ENCODE peak calls at places on chromosomes 5 and 9, in eight cellular contexts. R is IMR-90; H is CD4-positive, CD25-positive, alpha-beta regulatory T cell; Z is endodermal cell; Y is naive thymus-derived CD4-positive, alpha-beta T cell; E is neural progenitor cell; K is stomach; I is heart right ventricle. B is an unnamed sample.
A peak's percentile ranks its signal among the peaks of the same experiment; 100 is the strongest.

GRCh38 chr5:69105996-69106906 is 12.4 kb downstream of the SLC30A5 start:
- DNase-seq in Z (no peak), E (no peak), R (no peak), H (no peak), Y (no peak), I (no peak), K (no peak), B (no peak)

GRCh38 chr5:132410451-132411381 is 41.2 kb downstream of the SLC22A5 start:
- DNase-seq in R (peak; percentile 72), I (peak; percentile 86), K (peak; percentile 88), Z (peak; percentile 94), Y (peak; percentile 84), E (peak; percentile 94), H (peak; percentile 85), B (peak; percentile 88)

GRCh38 chr5:159982421-159983173 is 26.3 kb upstream of the TTC1 start:
- DNase-seq in R (no peak), K (no peak), I (no peak), H (no peak), Z (no peak), Y (no peak), E (no peak), B (no peak)

GRCh38 chr5:102536323-102536928 is 37.6 kb upstream of the SLCO6A1 start:
- DNase-seq in H (no peak), I (no peak), R (peak; percentile 22), Y (no peak), Z (no peak), K (no peak), E (no peak), B (no peak)

GRCh38 chr5:138370537-138370936 is 18.1 kb downstream of the KDM3B start:
- DNase-seq in H (no peak), E (no peak), R (peak; percentile 21), Y (no peak), I (no peak), K (no peak), Z (no peak), B (no peak)

GRCh38 chr5:55344392-55344992 is 36.7 kb downstream of the MTREX start:
- DNase-seq in Y (peak; percentile 54), H (peak; percentile 60), Z (peak; percentile 85), E (peak; percentile 33), K (peak; percentile 66), R (peak; percentile 70), I (peak; percentile 47), B (peak; percentile 66)

GRCh38 chr9:116661037-116661954 is 25.8 kb upstream of the TRIM32 start:
- DNase-seq in Z (peak; percentile 64), Y (peak; percentile 38), I (no peak), K (peak; percentile 31), R (peak; percentile 84), H (peak; percentile 41), E (peak; percentile 82), B (no peak)

GRCh38 chr5:143359869-143360268 is 43.6 kb downstream of the NR3C1 start:
- DNase-seq in Y (no peak), K (no peak), E (no peak), Z (no peak), R (no peak), H (peak; percentile 11), I (no peak), B (no peak)

GRCh38 chr9:129480227-129480626 is 140.7 kb downstream of the C9orf50 start:
- DNase-seq in Y (no peak), R (no peak), I (no peak), K (no peak), E (no peak), Z (no peak), H (no peak), B (no peak)

GRCh38 chr9:38339087-38339486 is 53.4 kb upstream of the ALDH1B1 start:
- DNase-seq in E (no peak), Z (no peak), Y (no peak), H (no peak), K (no peak), I (peak; percentile 6), R (peak; percentile 61), B (no peak)

GRCh38 chr5:84565866-84566265 is 181.2 kb upstream of the EDIL3 start:
- DNase-seq in K (no peak), R (no peak), Z (no peak), E (no peak), Y (no peak), I (no peak), H (no peak), B (no peak)

GRCh38 chr9:131649646-131650045 is 90.2 kb downstream of the RAPGEF1 start:
- DNase-seq in E (no peak), K (no peak), H (no peak), Y (no peak), I (no peak), R (no peak), Z (no peak), B (no peak)

GRCh38 chr5:6291961-6292360 is 86.4 kb downstream of the MED10 start:
- DNase-seq in Z (peak; percentile 72), E (peak; percentile 69), I (no peak), Y (peak; percentile 24), R (no peak), H (peak; percentile 10), K (no peak), B (no peak)

GRCh38 chr5:6503342-6503741 is 54.7 kb downstream of the UBE2QL1 start:
- DNase-seq in H (no peak), I (no peak), Z (peak; percentile 10), E (no peak), Y (no peak), K (no peak), R (no peak), B (no peak)

GRCh38 chr9:33022755-33023154 is 2.3 kb upstream of the DNAJA1 start:
- DNase-seq in R (no peak), E (no peak), I (no peak), H (no peak), Z (no peak), K (no peak), Y (no peak), B (no peak)

GRCh38 chr5:179819296-179820126 is 1.2 kb upstream of the SQSTM1 start:
- DNase-seq in H (peak; percentile 30), K (peak; percentile 77), E (peak; percentile 58), Y (no peak), Z (peak; percentile 91), R (peak; percentile 77), I (peak; percentile 59), B (peak; percentile 77)
- H3K4me1 ChIP-seq in H (peaks cover 53% of the 10 kb centered on the region), K (peaks cover 62% of the 10 kb centered on the region), E (peaks cover 26% of the 10 kb centered on the region), Y (peaks cover 36% of the 10 kb centered on the region), Z (peaks cover 22% of the 10 kb centered on the region), R (peaks cover 37% of the 10 kb centered on the region), I (peaks cover 68% of the 10 kb centered on the region), B (peaks cover 46% of the 10 kb centered on the region)

DNA sequence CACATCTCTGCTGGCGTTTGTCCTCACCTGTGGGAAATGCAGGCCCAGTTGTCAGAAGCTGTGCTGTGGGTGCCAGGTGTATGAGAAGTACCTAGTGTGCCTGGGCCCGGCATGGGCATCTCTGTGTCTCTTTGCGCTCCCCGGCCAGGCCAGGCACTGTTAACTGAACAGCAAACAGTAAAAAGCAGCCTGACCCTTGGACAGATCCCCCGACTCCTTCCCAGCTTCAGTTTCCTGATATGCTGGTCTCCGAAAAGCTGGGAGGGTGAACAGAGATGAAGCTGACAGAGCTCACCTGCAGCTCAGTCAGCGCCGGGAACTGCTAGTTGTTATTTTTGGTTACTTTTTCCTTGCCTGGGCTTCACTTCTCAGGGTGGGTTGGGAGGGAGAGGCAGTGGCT is 28.9 kb downstream of the RXRA start:
- DNase-seq in R (no peak), H (no peak), K (no peak), Z (no peak), E (no peak), I (no peak), Y (no peak), B (no peak)
- H3K4me1 ChIP-seq in R (peaks cover 13% of the 10 kb centered on the region), H (no peaks in the 10 kb centered on the region), K (peaks cover 76% of the 10 kb centered on the region), Z (peaks cover 9% of the 10 kb centered on the region), E (peaks cover 17% of the 10 kb centered on the region), I (peaks cover 100% of the 10 kb centered on the region), Y (no peaks in the 10 kb centered on the region), B (peaks cover 58% of the 10 kb centered on the region)

GRCh38 chr5:95729115-95730010 is 1.8 kb upstream of the RHOBTB3 start:
- DNase-seq in I (no peak), Z (no peak), H (no peak), Y (no peak), K (no peak), E (no peak), R (no peak), B (no peak)

GRCh38 chr5:95728494-95729114 is 2.5 kb upstream of the RHOBTB3 start:
- DNase-seq in E (no peak), Y (peak; percentile 15), R (no peak), Z (peak; percentile 61), K (no peak), H (no peak), I (no peak), B (no peak)

GRCh38 chr5:95731571-95732554 is 727 bp downstream of the RHOBTB3 start:
- DNase-seq in R (peak; percentile 34), H (peak; percentile 12), K (peak; percentile 51), Y (peak; percentile 53), I (peak; percentile 46), Z (peak; percentile 84), E (peak; percentile 61), B (peak; percentile 56)

GRCh38 chr5:95730730-95731570 is at the start of gene RHOBTB3:
- DNase-seq in R (peak; percentile 91), Y (peak; percentile 53), I (peak; percentile 91), H (peak; percentile 9), Z (peak; percentile 93), E (peak; percentile 89), K (peak; percentile 85), B (peak; percentile 89)

GRCh38 chr5:95730011-95730700 is 980 bp upstream of the RHOBTB3 start:
- DNase-seq in Z (no peak), H (no peak), R (peak; percentile 33), I (no peak), K (no peak), Y (no peak), E (no peak), B (no peak)
- H3K4me1 ChIP-seq in Z (peaks cover 8% of the 10 kb centered on the region), H (peaks cover 17% of the 10 kb centered on the region), R (peaks cover 12% of the 10 kb centered on the region), I (peaks cover 69% of the 10 kb centered on the region), K (peaks cover 8% of the 10 kb centered on the region), Y (peaks cover 20% of the 10 kb centered on the region), E (peaks cover 3% of the 10 kb centered on the region), B (peaks cover 4% of the 10 kb centered on the region)

GRCh38 chr9:134669556-134669955 is 28.0 kb downstream of the COL5A1 start:
- DNase-seq in Y (no peak), E (no peak), R (no peak), K (no peak), H (no peak), Z (no peak), I (no peak), B (no peak)

GRCh38 chr9:134670851-134671281 is 29.3 kb downstream of the COL5A1 start:
- DNase-seq in R (no peak), E (no peak), I (no peak), K (no peak), Z (no peak), Y (no peak), H (no peak), B (no peak)

GRCh38 chr9:134666801-134667200 is 25.2 kb downstream of the COL5A1 start:
- DNase-seq in Y (no peak), I (no peak), K (no peak), R (peak; percentile 74), Z (no peak), H (no peak), E (no peak), B (no peak)

GRCh38 chr9:134671341-134672113 is 29.9 kb downstream of the COL5A1 start:
- DNase-seq in I (no peak), Z (no peak), H (no peak), Y (no peak), E (no peak), R (no peak), K (no peak), B (no peak)

DNA sequence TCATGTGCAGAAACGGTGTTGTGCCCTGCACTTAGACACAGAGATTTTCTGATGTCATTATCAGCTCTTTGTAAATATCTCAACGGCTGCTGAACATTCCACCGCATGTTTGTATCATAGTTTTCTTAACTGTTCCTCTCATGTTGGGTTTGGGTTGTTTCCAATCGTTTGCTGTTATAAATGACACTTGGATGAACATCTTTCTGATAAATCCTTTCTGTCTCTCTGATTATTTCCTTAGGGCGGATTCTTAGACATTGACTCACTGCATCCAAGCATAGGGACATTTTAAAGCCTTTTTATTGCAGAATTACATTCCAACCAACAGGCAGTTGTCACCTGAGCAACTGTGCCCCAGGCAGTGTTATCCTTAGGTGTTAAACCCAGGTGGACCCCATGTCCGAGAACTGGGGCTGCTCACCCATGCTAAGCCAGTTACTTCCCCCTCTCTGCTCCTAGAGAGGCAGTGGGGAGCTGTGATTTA is 28.5 kb downstream of the COL5A1 start:
- DNase-seq in E (no peak), R (peak; percentile 94), Z (no peak), K (no peak), Y (no peak), H (no peak), I (no peak), B (no peak)
- H3K4me1 ChIP-seq in E (no peaks in the 10 kb centered on the region), R (peaks cover 40% of the 10 kb centered on the region), Z (no peaks in the 10 kb centered on the region), K (peaks cover 8% of the 10 kb centered on the region), Y (no peaks in the 10 kb centered on the region), H (no peaks in the 10 kb centered on the region), I (peaks cover 9% of the 10 kb centered on the region), B (no peaks in the 10 kb centered on the region)